ENCODE peak calls at places on chromosomes 4 and X, in eight cellular contexts. J is aorta, E is endodermal cell, T is PC-3, Z is tibial nerve, D is breast epithelium, F is neural progenitor cell, W is brain microvascular endothelial cell. S is an unnamed sample. For H3K36me3, the result is how much of the 10 kb centered on the place peaks cover.

GRCh38 chr4:180913750-180914149 is 1329.5 kb upstream of the TENM3 start:
- DNase-seq in T (peak), E (no peak), J (no peak), D (no peak), Z (no peak), F (peak), W (no peak), S (no peak)

GRCh38 chr4:136643416-136643815 is 888.9 kb downstream of the PCDH18 start:
- DNase-seq in T (peak), Z (no peak), W (no peak), J (no peak), D (no peak), F (no peak), E (no peak), S (no peak)

GRCh38 chr4:40199999-40200880 is 3.4 kb downstream of the RHOH start:
- DNase-seq in T (no peak), J (no peak), E (no peak), Z (no peak), D (no peak), W (no peak), F (no peak), S (no peak)

GRCh38 chr4:15781427-15782095 is 3.4 kb downstream of the CD38 start:
- DNase-seq in D (no peak), W (no peak), E (no peak), Z (no peak), J (no peak), F (no peak), T (no peak), S (no peak)

GRCh38 chr4:101200561-101200960 is 146.8 kb downstream of the PPP3CA start:
- DNase-seq in E (no peak), F (no peak), Z (no peak), W (peak), T (peak), J (no peak), D (no peak), S (no peak)

GRCh38 chrX:11704725-11705495 is 39.2 kb upstream of the ARHGAP6 start:
- DNase-seq in T (no peak), W (peak), D (no peak), F (no peak), Z (no peak), E (peak), J (no peak), S (no peak)

GRCh38 chr4:139300431-139301142 is 718 bp upstream of the NAA15 start:
- DNase-seq in F (peak), D (no peak), J (no peak), W (peak), T (peak), E (no peak), Z (no peak), S (no peak)

GRCh38 chrX:115968436-115969252 is 201.9 kb upstream of the AGTR2 start:
- DNase-seq in D (no peak), T (no peak), J (peak), Z (no peak), E (peak), W (no peak), F (peak), S (no peak)

GRCh38 chr4:143294710-143295109 is 42.0 kb upstream of the GAB1 start:
- DNase-seq in J (no peak), W (no peak), F (no peak), Z (no peak), T (no peak), D (no peak), E (no peak), S (no peak)

GRCh38 chrX:19046343-19047215 is 62.7 kb upstream of the PHKA2 start:
- DNase-seq in E (no peak), F (no peak), D (no peak), Z (no peak), T (peak), J (no peak), W (peak), S (no peak)

GRCh38 chr4:78592104-78592783 is 40.7 kb downstream of the ANXA3 start:
- DNase-seq in D (no peak), J (no peak), T (peak), Z (no peak), F (peak), W (no peak), E (peak), S (no peak)

GRCh38 chr4:111806331-111806730 is 338.9 kb upstream of the FAM241A start:
- DNase-seq in F (peak), Z (no peak), D (no peak), T (peak), W (peak), E (peak), J (no peak), S (no peak)

GRCh38 chr4:165199722-165200121 is 7.6 kb upstream of the KLHL2 start:
- DNase-seq in E (no peak), Z (no peak), T (peak), W (no peak), J (no peak), D (peak), F (no peak), S (no peak)

DNA sequence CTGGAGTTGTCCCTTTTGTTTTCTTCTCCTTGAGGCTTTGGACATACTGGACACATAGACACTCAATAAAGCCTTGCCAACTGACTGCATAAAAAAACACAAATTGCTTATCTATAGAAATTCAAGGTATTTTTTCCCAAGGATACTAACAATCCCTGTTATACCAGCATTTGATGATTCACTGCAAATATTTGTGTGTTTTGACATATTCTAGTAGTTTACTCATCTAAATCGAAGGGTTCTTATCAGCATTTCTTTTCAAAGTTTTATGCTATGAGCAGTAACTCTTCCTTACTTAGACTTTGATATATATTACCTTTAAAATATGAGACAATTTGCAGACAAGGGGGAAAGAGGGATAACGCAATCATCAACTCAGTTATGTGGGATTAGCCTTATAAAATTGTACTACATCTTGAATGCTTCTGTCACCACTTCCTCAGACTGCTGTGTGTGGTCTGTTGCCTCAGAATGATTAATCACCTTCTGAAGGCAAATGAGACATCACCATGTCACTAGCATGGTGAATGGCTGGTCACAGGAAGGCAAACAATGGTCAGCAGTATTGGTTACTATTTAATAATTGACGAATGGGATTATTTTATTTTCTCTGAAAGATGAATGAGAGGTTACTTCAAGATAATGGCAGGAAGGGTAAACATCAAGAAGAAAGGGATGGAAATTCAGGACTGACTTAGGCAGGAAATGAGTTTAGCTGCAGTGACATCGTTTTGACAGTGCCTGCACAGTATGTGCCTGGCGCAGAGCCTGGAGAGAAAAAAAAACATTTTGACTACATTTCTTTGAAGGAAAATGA is 544.3 kb upstream of the CNKSR2 start:
- DNase-seq in Z (no peak), T (peak), W (peak), E (no peak), J (no peak), F (no peak), D (no peak), S (no peak)
- H3K27ac ChIP-seq in Z (no peak), T (peak), W (no peak), E (no peak), J (no peak), F (no peak), D (no peak), S (no peak)

GRCh38 chr4:7003879-7004240 is 39.3 kb upstream of the TADA2B start:
- DNase-seq in J (no peak), W (no peak), D (no peak), F (no peak), E (no peak), Z (no peak), T (no peak), S (no peak)
- H3K36me3 ChIP-seq in J (under half), W (under half), D (under half), F (under half), E (half or more), Z (under half), T (under half), S (under half)

GRCh38 chrX:120286733-120287512 is 24.3 kb downstream of the TMEM255A start:
- DNase-seq in T (no peak), E (no peak), J (no peak), F (no peak), Z (no peak), D (no peak), W (no peak), S (no peak)

GRCh38 chrX:120290107-120290506 is 21.2 kb downstream of the TMEM255A start:
- DNase-seq in J (no peak), F (no peak), T (no peak), W (no peak), Z (no peak), D (no peak), E (no peak), S (no peak)

GRCh38 chrX:120293015-120293414 is 18.2 kb downstream of the TMEM255A start:
- DNase-seq in D (no peak), E (no peak), J (no peak), T (no peak), W (no peak), F (no peak), Z (no peak), S (no peak)

GRCh38 chrX:120287513-120288112 is 23.6 kb downstream of the TMEM255A start:
- DNase-seq in D (no peak), E (no peak), F (no peak), W (no peak), T (no peak), Z (no peak), J (no peak), S (no peak)

GRCh38 chrX:120291211-120291610 is 20.1 kb downstream of the TMEM255A start:
- DNase-seq in W (no peak), T (no peak), Z (no peak), J (no peak), D (no peak), E (no peak), F (no peak), S (no peak)
- H3K27ac ChIP-seq in W (no peak), T (no peak), Z (no peak), J (no peak), D (no peak), E (no peak), F (no peak), S (no peak)

DNA sequence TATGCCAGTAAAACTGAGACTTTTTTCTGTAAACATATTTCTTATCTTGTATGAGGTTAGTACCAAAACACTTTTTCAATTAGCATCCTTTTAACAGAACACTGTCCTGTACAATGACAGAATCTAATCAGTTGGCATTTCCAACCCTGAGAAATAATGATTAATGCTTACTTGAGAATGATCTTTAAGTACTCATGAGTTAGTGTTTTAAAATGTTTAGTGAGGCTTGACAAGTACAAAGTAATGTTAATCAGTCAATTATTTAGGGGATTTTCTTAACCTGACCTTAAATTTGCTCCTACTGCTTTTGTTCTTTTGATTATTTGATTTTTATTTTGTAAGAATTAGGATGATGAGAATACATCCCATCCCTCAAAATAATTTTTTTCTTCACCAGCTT is 496.5 kb downstream of the RPA4 start:
- DNase-seq in D (no peak), W (no peak), Z (no peak), J (no peak), T (no peak), F (no peak), E (no peak), S (no peak)
- H3K36me3 ChIP-seq in D (under half), W (under half), Z (under half), J (under half), T (under half), F (under half), E (under half), S (under half)

GRCh38 chr4:7063362-7063761 is 4.5 kb downstream of the GRPEL1 start:
- DNase-seq in E (no peak), T (no peak), Z (no peak), F (no peak), D (no peak), J (no peak), W (no peak), S (no peak)
- H3K27ac ChIP-seq in E (no peak), T (no peak), Z (no peak), F (no peak), D (no peak), J (no peak), W (no peak), S (no peak)